ENCODE peak calls at places on chromosome 22, in seven cellular contexts. One of them, this sample, is unnamed.
A peak's percentile ranks its signal among the peaks of the same experiment; 100 is the strongest.

GRCh38 chr22:23063539-23064380 is 6.6 kb upstream of the GNAZ start:
- DNase-seq in fibroblast of gingiva: no peak
- DNase-seq in lower lobe of right lung: peak; percentile 34
- DNase-seq in fibroblast of mammary gland: no peak
- DNase-seq in activated CD4-positive, CD25-positive, alpha-beta regulatory T cell treated with anti-CD3 and anti-CD28 coated beads, Interleukin-2, amount 50 U/mL, for 72 hours: peak; percentile 26
- DNase-seq in IMR-90: no peak
- DNase-seq in ELR: no peak
- DNase-seq in this sample: no peak

GRCh38 chr22:32005453-32005852 is 37.6 kb upstream of the SLC5A1 start:
- DNase-seq in lower lobe of right lung: no peak
- DNase-seq in fibroblast of gingiva: no peak
- DNase-seq in fibroblast of mammary gland: peak; percentile 39
- DNase-seq in IMR-90: peak; percentile 25
- DNase-seq in activated CD4-positive, CD25-positive, alpha-beta regulatory T cell treated with anti-CD3 and anti-CD28 coated beads, Interleukin-2, amount 50 U/mL, for 72 hours: no peak
- DNase-seq in ELR: peak; percentile 38
- DNase-seq in this sample: no peak

GRCh38 chr22:31093090-31093850 is 12.2 kb downstream of the SMTN start:
- DNase-seq in ELR: no peak
- DNase-seq in fibroblast of mammary gland: no peak
- DNase-seq in lower lobe of right lung: no peak
- DNase-seq in activated CD4-positive, CD25-positive, alpha-beta regulatory T cell treated with anti-CD3 and anti-CD28 coated beads, Interleukin-2, amount 50 U/mL, for 72 hours: no peak
- DNase-seq in fibroblast of gingiva: no peak
- DNase-seq in IMR-90: no peak
- DNase-seq in this sample: no peak

GRCh38 chr22:47049078-47049609 is 286.7 kb downstream of the TBC1D22A start:
- DNase-seq in activated CD4-positive, CD25-positive, alpha-beta regulatory T cell treated with anti-CD3 and anti-CD28 coated beads, Interleukin-2, amount 50 U/mL, for 72 hours: no peak
- DNase-seq in fibroblast of mammary gland: no peak
- DNase-seq in ELR: no peak
- DNase-seq in lower lobe of right lung: peak; percentile 21
- DNase-seq in IMR-90: no peak
- DNase-seq in fibroblast of gingiva: no peak
- DNase-seq in this sample: no peak

GRCh38 chr22:25382762-25383161 is 163.3 kb downstream of the CRYBB2 start:
- DNase-seq in fibroblast of gingiva: no peak
- DNase-seq in fibroblast of mammary gland: no peak
- DNase-seq in ELR: no peak
- DNase-seq in activated CD4-positive, CD25-positive, alpha-beta regulatory T cell treated with anti-CD3 and anti-CD28 coated beads, Interleukin-2, amount 50 U/mL, for 72 hours: no peak
- DNase-seq in lower lobe of right lung: no peak
- DNase-seq in IMR-90: no peak
- DNase-seq in this sample: no peak

GRCh38 chr22:46070722-46071450 is 79.4 kb upstream of the PPARA start:
- DNase-seq in lower lobe of right lung: peak; percentile 80
- DNase-seq in fibroblast of gingiva: no peak
- DNase-seq in fibroblast of mammary gland: no peak
- DNase-seq in activated CD4-positive, CD25-positive, alpha-beta regulatory T cell treated with anti-CD3 and anti-CD28 coated beads, Interleukin-2, amount 50 U/mL, for 72 hours: peak; percentile 47
- DNase-seq in ELR: peak; percentile 76
- DNase-seq in IMR-90: peak; percentile 54
- DNase-seq in this sample: no peak

GRCh38 chr22:24424001-24424900 is 3.1 kb upstream of the ADORA2A start:
- DNase-seq in lower lobe of right lung: peak; percentile 62
- DNase-seq in activated CD4-positive, CD25-positive, alpha-beta regulatory T cell treated with anti-CD3 and anti-CD28 coated beads, Interleukin-2, amount 50 U/mL, for 72 hours: peak; percentile 66
- DNase-seq in ELR: peak; percentile 29
- DNase-seq in fibroblast of gingiva: no peak
- DNase-seq in fibroblast of mammary gland: no peak
- DNase-seq in IMR-90: no peak
- DNase-seq in this sample: no peak

GRCh38 chr22:24225044-24225601 is 19.8 kb downstream of the GGT5 start:
- DNase-seq in lower lobe of right lung: no peak
- DNase-seq in fibroblast of gingiva: no peak
- DNase-seq in activated CD4-positive, CD25-positive, alpha-beta regulatory T cell treated with anti-CD3 and anti-CD28 coated beads, Interleukin-2, amount 50 U/mL, for 72 hours: no peak
- DNase-seq in ELR: no peak
- DNase-seq in fibroblast of mammary gland: no peak
- DNase-seq in IMR-90: no peak
- DNase-seq in this sample: no peak

GRCh38 chr22:36379593-36380361 is 8.0 kb downstream of the MYH9 start:
- DNase-seq in fibroblast of gingiva: no peak
- DNase-seq in IMR-90: peak; percentile 59
- DNase-seq in ELR: peak; percentile 61
- DNase-seq in activated CD4-positive, CD25-positive, alpha-beta regulatory T cell treated with anti-CD3 and anti-CD28 coated beads, Interleukin-2, amount 50 U/mL, for 72 hours: no peak
- DNase-seq in fibroblast of mammary gland: peak; percentile 27
- DNase-seq in lower lobe of right lung: no peak
- DNase-seq in this sample: no peak

GRCh38 chr22:29916007-29916544 is 33.1 kb downstream of the MTMR3 start:
- DNase-seq in fibroblast of gingiva: peak; percentile 4
- DNase-seq in fibroblast of mammary gland: no peak
- DNase-seq in lower lobe of right lung: no peak
- DNase-seq in ELR: peak; percentile 48
- DNase-seq in activated CD4-positive, CD25-positive, alpha-beta regulatory T cell treated with anti-CD3 and anti-CD28 coated beads, Interleukin-2, amount 50 U/mL, for 72 hours: no peak
- DNase-seq in IMR-90: peak; percentile 40
- DNase-seq in this sample: no peak

GRCh38 chr22:45919504-45920286 is 57.3 kb downstream of the WNT7B start:
- DNase-seq in activated CD4-positive, CD25-positive, alpha-beta regulatory T cell treated with anti-CD3 and anti-CD28 coated beads, Interleukin-2, amount 50 U/mL, for 72 hours: no peak
- DNase-seq in fibroblast of mammary gland: no peak
- DNase-seq in fibroblast of gingiva: no peak
- DNase-seq in IMR-90: no peak
- DNase-seq in ELR: no peak
- DNase-seq in lower lobe of right lung: peak; percentile 82
- DNase-seq in this sample: no peak

GRCh38 chr22:44595841-44596341 is 97.9 kb upstream of the RTL6 start:
- DNase-seq in fibroblast of gingiva: no peak
- DNase-seq in activated CD4-positive, CD25-positive, alpha-beta regulatory T cell treated with anti-CD3 and anti-CD28 coated beads, Interleukin-2, amount 50 U/mL, for 72 hours: no peak
- DNase-seq in lower lobe of right lung: no peak
- DNase-seq in ELR: no peak
- DNase-seq in IMR-90: peak; percentile 42
- DNase-seq in fibroblast of mammary gland: peak; percentile 14
- DNase-seq in this sample: no peak

GRCh38 chr22:45318558-45319318 is 9.0 kb downstream of the FAM118A start:
- DNase-seq in lower lobe of right lung: no peak
- DNase-seq in IMR-90: peak; percentile 70
- DNase-seq in activated CD4-positive, CD25-positive, alpha-beta regulatory T cell treated with anti-CD3 and anti-CD28 coated beads, Interleukin-2, amount 50 U/mL, for 72 hours: peak; percentile 41
- DNase-seq in ELR: no peak
- DNase-seq in fibroblast of gingiva: peak; percentile 6
- DNase-seq in fibroblast of mammary gland: peak; percentile 44
- DNase-seq in this sample: no peak

GRCh38 chr22:43882122-43882767 is 9.6 kb downstream of the PNPLA5 start:
- DNase-seq in ELR: no peak
- DNase-seq in fibroblast of gingiva: no peak
- DNase-seq in activated CD4-positive, CD25-positive, alpha-beta regulatory T cell treated with anti-CD3 and anti-CD28 coated beads, Interleukin-2, amount 50 U/mL, for 72 hours: no peak
- DNase-seq in IMR-90: no peak
- DNase-seq in fibroblast of mammary gland: no peak
- DNase-seq in lower lobe of right lung: no peak
- DNase-seq in this sample: no peak

GRCh38 chr22:27105142-27106025 is 448.0 kb downstream of the MIAT start:
- DNase-seq in fibroblast of gingiva: peak; percentile 87
- DNase-seq in fibroblast of mammary gland: peak; percentile 87
- DNase-seq in activated CD4-positive, CD25-positive, alpha-beta regulatory T cell treated with anti-CD3 and anti-CD28 coated beads, Interleukin-2, amount 50 U/mL, for 72 hours: no peak
- DNase-seq in IMR-90: peak; percentile 86
- DNase-seq in ELR: peak; percentile 69
- DNase-seq in lower lobe of right lung: no peak
- DNase-seq in this sample: no peak

GRCh38 chr22:39155421-39155820 is 2.9 kb upstream of the CBX7 start:
- DNase-seq in ELR: no peak
- DNase-seq in lower lobe of right lung: peak; percentile 37
- DNase-seq in fibroblast of gingiva: no peak
- DNase-seq in IMR-90: no peak
- DNase-seq in activated CD4-positive, CD25-positive, alpha-beta regulatory T cell treated with anti-CD3 and anti-CD28 coated beads, Interleukin-2, amount 50 U/mL, for 72 hours: no peak
- DNase-seq in fibroblast of mammary gland: no peak
- DNase-seq in this sample: no peak

GRCh38 chr22:19271273-19271855 is 20.2 kb downstream of the CLTCL1 start:
- DNase-seq in ELR: no peak
- DNase-seq in fibroblast of gingiva: no peak
- DNase-seq in activated CD4-positive, CD25-positive, alpha-beta regulatory T cell treated with anti-CD3 and anti-CD28 coated beads, Interleukin-2, amount 50 U/mL, for 72 hours: no peak
- DNase-seq in lower lobe of right lung: no peak
- DNase-seq in IMR-90: no peak
- DNase-seq in fibroblast of mammary gland: no peak
- DNase-seq in this sample: no peak

GRCh38 chr22:39021552-39022250 is 774 bp downstream of the APOBEC3D start:
- DNase-seq in fibroblast of gingiva: no peak
- DNase-seq in lower lobe of right lung: peak; percentile 52
- DNase-seq in IMR-90: no peak
- DNase-seq in fibroblast of mammary gland: peak; percentile 2
- DNase-seq in activated CD4-positive, CD25-positive, alpha-beta regulatory T cell treated with anti-CD3 and anti-CD28 coated beads, Interleukin-2, amount 50 U/mL, for 72 hours: no peak
- DNase-seq in ELR: no peak
- DNase-seq in this sample: no peak

GRCh38 chr22:37259540-37260029 is 15.5 kb upstream of the RAC2 start:
- DNase-seq in fibroblast of gingiva: no peak
- DNase-seq in lower lobe of right lung: peak; percentile 46
- DNase-seq in IMR-90: peak; percentile 61
- DNase-seq in ELR: peak; percentile 75
- DNase-seq in fibroblast of mammary gland: peak; percentile 45
- DNase-seq in activated CD4-positive, CD25-positive, alpha-beta regulatory T cell treated with anti-CD3 and anti-CD28 coated beads, Interleukin-2, amount 50 U/mL, for 72 hours: peak; percentile 36
- DNase-seq in this sample: no peak

GRCh38 chr22:29626497-29627195 is 23.2 kb downstream of the NF2 start:
- DNase-seq in fibroblast of mammary gland: peak; percentile 96
- DNase-seq in IMR-90: peak; percentile 91
- DNase-seq in lower lobe of right lung: no peak
- DNase-seq in ELR: peak; percentile 92
- DNase-seq in fibroblast of gingiva: peak; percentile 91
- DNase-seq in activated CD4-positive, CD25-positive, alpha-beta regulatory T cell treated with anti-CD3 and anti-CD28 coated beads, Interleukin-2, amount 50 U/mL, for 72 hours: no peak
- DNase-seq in this sample: no peak

GRCh38 chr22:50714150-50714549 is 23.9 kb upstream of the ACR start:
- DNase-seq in lower lobe of right lung: peak; percentile 33
- DNase-seq in activated CD4-positive, CD25-positive, alpha-beta regulatory T cell treated with anti-CD3 and anti-CD28 coated beads, Interleukin-2, amount 50 U/mL, for 72 hours: no peak
- DNase-seq in fibroblast of mammary gland: no peak
- DNase-seq in IMR-90: no peak
- DNase-seq in fibroblast of gingiva: no peak
- DNase-seq in ELR: no peak
- DNase-seq in this sample: no peak

GRCh38 chr22:43897751-43898261 is 6.0 kb upstream of the PNPLA5 start:
- DNase-seq in lower lobe of right lung: no peak
- DNase-seq in activated CD4-positive, CD25-positive, alpha-beta regulatory T cell treated with anti-CD3 and anti-CD28 coated beads, Interleukin-2, amount 50 U/mL, for 72 hours: no peak
- DNase-seq in IMR-90: peak; percentile 87
- DNase-seq in ELR: peak; percentile 84
- DNase-seq in fibroblast of gingiva: no peak
- DNase-seq in fibroblast of mammary gland: peak; percentile 78
- DNase-seq in this sample: no peak

GRCh38 chr22:24416095-24416494 is 11.3 kb upstream of the ADORA2A start:
- DNase-seq in activated CD4-positive, CD25-positive, alpha-beta regulatory T cell treated with anti-CD3 and anti-CD28 coated beads, Interleukin-2, amount 50 U/mL, for 72 hours: no peak
- DNase-seq in ELR: no peak
- DNase-seq in fibroblast of mammary gland: peak; percentile 36
- DNase-seq in IMR-90: no peak
- DNase-seq in lower lobe of right lung: no peak
- DNase-seq in fibroblast of gingiva: peak; percentile 54
- DNase-seq in this sample: no peak

GRCh38 chr22:44888491-44888941 is 121.3 kb downstream of the PHF21B start:
- DNase-seq in ELR: no peak
- DNase-seq in fibroblast of mammary gland: no peak
- DNase-seq in IMR-90: no peak
- DNase-seq in lower lobe of right lung: no peak
- DNase-seq in fibroblast of gingiva: no peak
- DNase-seq in activated CD4-positive, CD25-positive, alpha-beta regulatory T cell treated with anti-CD3 and anti-CD28 coated beads, Interleukin-2, amount 50 U/mL, for 72 hours: no peak
- DNase-seq in this sample: no peak

GRCh38 chr22:47695176-47695575 is 932.7 kb downstream of the TBC1D22A start:
- DNase-seq in fibroblast of gingiva: no peak
- DNase-seq in IMR-90: no peak
- DNase-seq in fibroblast of mammary gland: no peak
- DNase-seq in lower lobe of right lung: no peak
- DNase-seq in ELR: no peak
- DNase-seq in activated CD4-positive, CD25-positive, alpha-beta regulatory T cell treated with anti-CD3 and anti-CD28 coated beads, Interleukin-2, amount 50 U/mL, for 72 hours: no peak
- DNase-seq in this sample: no peak

GRCh38 chr22:17359501-17359900 is 9.8 kb upstream of the CECR2 start:
- DNase-seq in IMR-90: no peak
- DNase-seq in fibroblast of mammary gland: no peak
- DNase-seq in fibroblast of gingiva: no peak
- DNase-seq in activated CD4-positive, CD25-positive, alpha-beta regulatory T cell treated with anti-CD3 and anti-CD28 coated beads, Interleukin-2, amount 50 U/mL, for 72 hours: no peak
- DNase-seq in lower lobe of right lung: no peak
- DNase-seq in ELR: peak; percentile 3
- DNase-seq in this sample: no peak

GRCh38 chr22:36966851-36967535 is 52.3 kb downstream of the TST start:
- DNase-seq in IMR-90: no peak
- DNase-seq in lower lobe of right lung: no peak
- DNase-seq in ELR: peak; percentile 43
- DNase-seq in fibroblast of gingiva: no peak
- DNase-seq in fibroblast of mammary gland: peak; percentile 43
- DNase-seq in activated CD4-positive, CD25-positive, alpha-beta regulatory T cell treated with anti-CD3 and anti-CD28 coated beads, Interleukin-2, amount 50 U/mL, for 72 hours: no peak
- DNase-seq in this sample: no peak

GRCh38 chr22:31650391-31650790 is 11.6 kb downstream of the PISD start:
- DNase-seq in fibroblast of mammary gland: peak; percentile 85
- DNase-seq in lower lobe of right lung: no peak
- DNase-seq in IMR-90: peak; percentile 89
- DNase-seq in fibroblast of gingiva: peak; percentile 83
- DNase-seq in ELR: peak; percentile 81
- DNase-seq in activated CD4-positive, CD25-positive, alpha-beta regulatory T cell treated with anti-CD3 and anti-CD28 coated beads, Interleukin-2, amount 50 U/mL, for 72 hours: no peak
- DNase-seq in this sample: no peak

This sample was measured in stimulated activated CD4-positive, alpha-beta T cell treated with anti-CD3 and anti-CD28 coated beads, TNF-alpha, amount 100 ng/mL, for 48 hours.